ENCODE peak calls at places on chromosome 4, in seven cellular contexts. One of them, this sample, is unnamed.

GRCh38 chr4:107736924-107737448 is 17.0 kb upstream of the PAPSS1 start:
- DNase-seq in sigmoid colon: no peak
- DNase-seq in uterus: peak; percentile 34
- DNase-seq in A549: peak; percentile 29
- DNase-seq in tibial nerve: no peak
- DNase-seq in suprapubic skin: no peak
- DNase-seq in stomach: no peak
- DNase-seq in this sample: no peak

GRCh38 chr4:124803641-124804040 is 91.1 kb upstream of the ANKRD50 start:
- DNase-seq in sigmoid colon: no peak
- DNase-seq in uterus: no peak
- DNase-seq in A549: peak; percentile 0
- DNase-seq in tibial nerve: no peak
- DNase-seq in suprapubic skin: no peak
- DNase-seq in stomach: no peak
- DNase-seq in this sample: no peak

GRCh38 chr4:147570616-147571015 is 46.6 kb upstream of the TMEM184C start:
- DNase-seq in sigmoid colon: no peak
- DNase-seq in uterus: no peak
- DNase-seq in A549: no peak
- DNase-seq in tibial nerve: no peak
- DNase-seq in suprapubic skin: no peak
- DNase-seq in stomach: no peak
- DNase-seq in this sample: no peak

GRCh38 chr4:53908661-53909078 is 155.7 kb downstream of the CHIC2 start:
- DNase-seq in sigmoid colon: peak; percentile 72
- DNase-seq in uterus: no peak
- DNase-seq in A549: peak; percentile 77
- DNase-seq in tibial nerve: peak; percentile 59
- DNase-seq in suprapubic skin: no peak
- DNase-seq in stomach: peak; percentile 51
- DNase-seq in this sample: no peak

GRCh38 chr4:151641167-151641566 is 119.6 kb downstream of the GATB start:
- DNase-seq in sigmoid colon: no peak
- DNase-seq in uterus: no peak
- DNase-seq in A549: peak; percentile 13
- DNase-seq in tibial nerve: no peak
- DNase-seq in suprapubic skin: no peak
- DNase-seq in stomach: no peak
- DNase-seq in this sample: no peak

GRCh38 chr4:164571593-164572385 is 182.1 kb upstream of the SMIM31 start:
- DNase-seq in sigmoid colon: no peak
- DNase-seq in uterus: no peak
- DNase-seq in A549: no peak
- DNase-seq in tibial nerve: no peak
- DNase-seq in suprapubic skin: no peak
- DNase-seq in stomach: no peak
- DNase-seq in this sample: no peak

GRCh38 chr4:7621252-7621651 is 186.5 kb upstream of the PSAPL1 start:
- DNase-seq in sigmoid colon: no peak
- DNase-seq in uterus: no peak
- DNase-seq in A549: no peak
- DNase-seq in tibial nerve: no peak
- DNase-seq in suprapubic skin: no peak
- DNase-seq in stomach: no peak
- DNase-seq in this sample: no peak

GRCh38 chr4:94516999-94517398 is 65.3 kb downstream of the PDLIM5 start:
- DNase-seq in sigmoid colon: no peak
- DNase-seq in uterus: no peak
- DNase-seq in A549: peak; percentile 47
- DNase-seq in tibial nerve: no peak
- DNase-seq in suprapubic skin: no peak
- DNase-seq in stomach: no peak
- DNase-seq in this sample: no peak

GRCh38 chr4:174119051-174119450 is 164.4 kb downstream of the FBXO8 start:
- DNase-seq in sigmoid colon: no peak
- DNase-seq in uterus: peak; percentile 20
- DNase-seq in A549: peak; percentile 23
- DNase-seq in tibial nerve: no peak
- DNase-seq in suprapubic skin: no peak
- DNase-seq in stomach: no peak
- DNase-seq in this sample: no peak

GRCh38 chr4:27315625-27316024 is 455.0 kb downstream of the STIM2 start:
- DNase-seq in sigmoid colon: no peak
- DNase-seq in uterus: no peak
- DNase-seq in A549: no peak
- DNase-seq in tibial nerve: no peak
- DNase-seq in suprapubic skin: no peak
- DNase-seq in stomach: no peak
- DNase-seq in this sample: no peak

GRCh38 chr4:100816646-100817045 is 298.8 kb upstream of the EMCN start:
- DNase-seq in sigmoid colon: no peak
- DNase-seq in uterus: no peak
- DNase-seq in A549: no peak
- DNase-seq in tibial nerve: no peak
- DNase-seq in suprapubic skin: no peak
- DNase-seq in stomach: no peak
- DNase-seq in this sample: no peak

GRCh38 chr4:81604683-81605082 is 133.0 kb upstream of the RASGEF1B start:
- DNase-seq in sigmoid colon: no peak
- DNase-seq in uterus: no peak
- DNase-seq in A549: no peak
- DNase-seq in tibial nerve: no peak
- DNase-seq in suprapubic skin: no peak
- DNase-seq in stomach: no peak
- DNase-seq in this sample: no peak

GRCh38 chr4:200936-201335 is 76.6 kb downstream of the ZNF718 start:
- DNase-seq in sigmoid colon: no peak
- DNase-seq in uterus: no peak
- DNase-seq in A549: no peak
- DNase-seq in tibial nerve: no peak
- DNase-seq in suprapubic skin: no peak
- DNase-seq in stomach: no peak
- DNase-seq in this sample: no peak

GRCh38 chr4:151801547-151802516 is 41.0 kb upstream of the GATB start:
- DNase-seq in sigmoid colon: no peak
- DNase-seq in uterus: peak; percentile 16
- DNase-seq in A549: peak; percentile 52
- DNase-seq in tibial nerve: peak; percentile 27
- DNase-seq in suprapubic skin: no peak
- DNase-seq in stomach: peak; percentile 58
- DNase-seq in this sample: no peak

GRCh38 chr4:184961693-184962092 is 56.6 kb upstream of the HELT start:
- DNase-seq in sigmoid colon: no peak
- DNase-seq in uterus: no peak
- DNase-seq in A549: no peak
- DNase-seq in tibial nerve: no peak
- DNase-seq in suprapubic skin: no peak
- DNase-seq in stomach: peak; percentile 32
- DNase-seq in this sample: no peak

GRCh38 chr4:54091637-54092404 is 8.1 kb upstream of the GSX2 start:
- DNase-seq in sigmoid colon: peak; percentile 89
- DNase-seq in uterus: peak; percentile 68
- DNase-seq in A549: peak; percentile 68
- DNase-seq in tibial nerve: peak; percentile 59
- DNase-seq in suprapubic skin: no peak
- DNase-seq in stomach: peak; percentile 73
- DNase-seq in this sample: peak; percentile 77

GRCh38 chr4:181823645-181824044 is 419.6 kb upstream of the TENM3 start:
- DNase-seq in sigmoid colon: no peak
- DNase-seq in uterus: no peak
- DNase-seq in A549: no peak
- DNase-seq in tibial nerve: no peak
- DNase-seq in suprapubic skin: no peak
- DNase-seq in stomach: no peak
- DNase-seq in this sample: no peak

GRCh38 chr4:181823183-181823582 is 420.0 kb upstream of the TENM3 start:
- DNase-seq in sigmoid colon: no peak
- DNase-seq in uterus: no peak
- DNase-seq in A549: no peak
- DNase-seq in tibial nerve: no peak
- DNase-seq in suprapubic skin: no peak
- DNase-seq in stomach: no peak
- DNase-seq in this sample: no peak

GRCh38 chr4:181820518-181820917 is 422.7 kb upstream of the TENM3 start:
- DNase-seq in sigmoid colon: no peak
- DNase-seq in uterus: no peak
- DNase-seq in A549: no peak
- DNase-seq in tibial nerve: no peak
- DNase-seq in suprapubic skin: no peak
- DNase-seq in stomach: no peak
- DNase-seq in this sample: no peak

GRCh38 chr4:181821039-181822004 is 421.9 kb upstream of the TENM3 start:
- DNase-seq in sigmoid colon: no peak
- DNase-seq in uterus: no peak
- DNase-seq in A549: no peak
- DNase-seq in tibial nerve: no peak
- DNase-seq in suprapubic skin: no peak
- DNase-seq in stomach: no peak
- DNase-seq in this sample: no peak

GRCh38 chr4:181822005-181822375 is 421.2 kb upstream of the TENM3 start:
- DNase-seq in sigmoid colon: no peak
- DNase-seq in uterus: no peak
- DNase-seq in A549: no peak
- DNase-seq in tibial nerve: no peak
- DNase-seq in suprapubic skin: no peak
- DNase-seq in stomach: no peak
- DNase-seq in this sample: no peak
- H3K4me3 ChIP-seq in sigmoid colon: no peak overlapping the region
- H3K4me3 ChIP-seq in uterus: no peak overlapping the region
- H3K4me3 ChIP-seq in A549: no peak overlapping the region
- H3K4me3 ChIP-seq in tibial nerve: no peak overlapping the region
- H3K4me3 ChIP-seq in suprapubic skin: no peak overlapping the region
- H3K4me3 ChIP-seq in stomach: no peak overlapping the region
- H3K4me3 ChIP-seq in this sample: no peak overlapping the region

GRCh38 chr4:1695913-1696312 is 11.8 kb upstream of the FAM53A start:
- DNase-seq in sigmoid colon: peak; percentile 58
- DNase-seq in uterus: no peak
- DNase-seq in A549: no peak
- DNase-seq in tibial nerve: no peak
- DNase-seq in suprapubic skin: no peak
- DNase-seq in stomach: no peak
- DNase-seq in this sample: no peak
- TF ChIP-seq POLR2A in sigmoid colon: no peak
- TF ChIP-seq POLR2A in uterus: no peak
- TF ChIP-seq POLR2A in A549: no peak
- TF ChIP-seq POLR2A in tibial nerve: no peak
- TF ChIP-seq POLR2A in suprapubic skin: no peak
- TF ChIP-seq POLR2A in stomach: no peak
- TF ChIP-seq POLR2A in this sample: no peak

DNA sequence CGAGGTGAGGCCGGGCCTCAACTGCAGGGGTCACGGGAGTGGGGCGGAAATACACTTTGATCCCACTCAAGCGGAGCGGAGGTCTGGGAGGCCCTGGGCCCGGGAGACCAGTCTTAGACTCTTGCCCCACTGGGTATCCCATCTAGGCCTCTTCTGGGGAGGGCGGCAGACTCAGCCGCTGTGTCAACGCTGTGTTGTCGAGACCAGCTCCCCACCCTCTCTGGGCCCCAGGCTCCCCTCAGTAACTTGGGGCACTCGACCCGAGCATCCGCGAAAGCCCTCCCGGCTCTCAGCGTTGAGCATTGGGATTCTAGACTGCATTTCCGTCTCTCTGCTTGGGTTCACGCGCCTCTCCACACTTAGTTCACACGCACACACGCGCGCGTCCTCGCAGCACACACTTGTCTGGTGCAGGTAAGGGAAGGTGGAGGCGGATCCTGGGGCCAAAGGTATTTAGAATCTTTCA is 1.7 kb downstream of the NKX3-2 start:
- DNase-seq in sigmoid colon: peak; percentile 69
- DNase-seq in uterus: no peak
- DNase-seq in A549: no peak
- DNase-seq in tibial nerve: no peak
- DNase-seq in suprapubic skin: no peak
- DNase-seq in stomach: no peak
- DNase-seq in this sample: no peak
- H3K4me3 ChIP-seq in sigmoid colon: peak overlapping the region; percentile 76
- H3K4me3 ChIP-seq in uterus: no peak overlapping the region
- H3K4me3 ChIP-seq in A549: no peak overlapping the region
- H3K4me3 ChIP-seq in tibial nerve: peak overlapping the region; percentile 15
- H3K4me3 ChIP-seq in suprapubic skin: peak overlapping the region; percentile 27
- H3K4me3 ChIP-seq in stomach: peak overlapping the region; percentile 35
- H3K4me3 ChIP-seq in this sample: no peak overlapping the region

DNA sequence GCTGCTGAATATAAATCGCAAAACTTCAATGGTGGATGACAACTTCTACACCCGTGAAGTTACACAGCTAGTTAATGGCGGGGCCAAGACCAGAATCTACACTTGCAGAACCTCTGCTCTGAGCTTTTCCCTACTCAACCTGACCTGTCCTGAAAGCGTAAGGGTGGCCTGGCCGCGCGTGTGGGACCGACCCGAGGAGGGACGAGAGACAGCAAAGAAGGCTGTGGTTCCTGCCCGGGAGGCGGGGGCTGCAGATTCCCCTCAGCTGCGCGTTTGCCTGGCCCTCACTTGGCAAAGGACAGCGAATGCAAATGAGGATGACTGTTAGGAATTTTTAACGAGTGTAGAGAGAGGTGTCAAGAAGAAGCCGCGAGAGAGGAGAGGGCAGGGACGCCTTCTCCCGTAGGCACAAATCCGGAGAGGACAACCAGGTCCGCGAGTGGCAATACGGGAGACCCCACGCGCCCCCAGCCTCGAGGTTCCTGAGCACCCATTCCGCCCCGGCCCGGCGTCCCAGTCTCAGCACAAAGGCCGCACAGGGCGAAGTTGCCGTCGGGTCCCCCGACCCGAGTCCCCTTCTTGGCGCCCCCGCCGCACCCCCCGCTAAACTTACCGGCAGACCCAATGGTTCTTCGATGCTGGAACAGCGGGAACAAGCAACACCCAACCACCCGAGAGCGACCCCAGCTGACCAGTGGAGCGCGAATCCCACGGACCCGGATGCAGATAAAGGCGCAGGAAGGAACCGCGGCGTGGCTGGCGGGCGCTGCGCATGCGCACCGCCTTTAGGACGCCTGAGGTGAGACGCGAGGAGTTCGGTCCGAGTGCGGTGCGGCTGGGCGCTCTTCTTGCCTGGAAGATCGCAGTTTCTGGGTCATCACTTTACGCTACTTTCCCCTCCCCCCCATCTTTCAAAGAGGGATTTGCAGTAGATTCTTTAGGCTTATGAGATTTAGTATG is at the start of gene GNPDA2:
- DNase-seq in sigmoid colon: peak; percentile 95
- DNase-seq in uterus: peak; percentile 92
- DNase-seq in A549: peak; percentile 86
- DNase-seq in tibial nerve: peak; percentile 74
- DNase-seq in suprapubic skin: peak; percentile 93
- DNase-seq in stomach: peak; percentile 91
- DNase-seq in this sample: peak; percentile 89
- TF ChIP-seq POLR2A in sigmoid colon: peak; percentile 18
- TF ChIP-seq POLR2A in uterus: peak; percentile 30
- TF ChIP-seq POLR2A in A549: peak; percentile 83
- TF ChIP-seq POLR2A in tibial nerve: peak; percentile 48
- TF ChIP-seq POLR2A in suprapubic skin: no peak
- TF ChIP-seq POLR2A in stomach: peak; percentile 23
- TF ChIP-seq POLR2A in this sample: peak; percentile 40